ENCODE peak calls at places on chromosomes 7 and 10, in four cellular contexts. G, X, K and V are unnamed samples. For H3K4me1, the result is how much of the 10 kb centered on the place peaks cover.

GRCh38 chr7:123022576-123022975 is 27.1 kb upstream of the TAS2R16 start:
- DNase-seq in G (no peak), X (no peak), K (no peak), V (no peak)

GRCh38 chr7:30920021-30920583 is 8.4 kb downstream of the AQP1 start:
- DNase-seq in K (no peak), X (no peak), G (no peak), V (no peak)

GRCh38 chr10:35211390-35211789 is 84.7 kb downstream of the CREM start:
- DNase-seq in X (no peak), G (no peak), K (no peak), V (no peak)

GRCh38 chr7:148290451-148291005 is 300.0 kb upstream of the C7orf33 start:
- DNase-seq in G (no peak), K (no peak), X (no peak), V (no peak)

GRCh38 chr10:49602380-49603023 is 7.6 kb upstream of the SLC18A3 start:
- DNase-seq in G (no peak), X (no peak), K (no peak), V (no peak)

GRCh38 chr7:424301-424935 is 95.2 kb downstream of the PDGFA start:
- DNase-seq in X (no peak), K (no peak), G (no peak), V (peak)

GRCh38 chr7:2012981-2013380 is 219.8 kb downstream of the MAD1L1 start:
- DNase-seq in G (no peak), X (peak), K (no peak), V (peak)

GRCh38 chr10:102834143-102834542 is 3.1 kb downstream of the CYP17A1 start:
- DNase-seq in X (no peak), G (peak), K (no peak), V (no peak)

GRCh38 chr10:50988792-50989191 is 85.5 kb upstream of the PRKG1 start:
- DNase-seq in G (peak), X (peak), K (no peak), V (no peak)

GRCh38 chr7:14938181-14938580 is 35.6 kb upstream of the DGKB start:
- DNase-seq in K (no peak), X (no peak), G (no peak), V (no peak)

GRCh38 chr10:131021967-131022366 is 289.6 kb downstream of the TCERG1L start:
- DNase-seq in G (no peak), X (no peak), K (no peak), V (no peak)

DNA sequence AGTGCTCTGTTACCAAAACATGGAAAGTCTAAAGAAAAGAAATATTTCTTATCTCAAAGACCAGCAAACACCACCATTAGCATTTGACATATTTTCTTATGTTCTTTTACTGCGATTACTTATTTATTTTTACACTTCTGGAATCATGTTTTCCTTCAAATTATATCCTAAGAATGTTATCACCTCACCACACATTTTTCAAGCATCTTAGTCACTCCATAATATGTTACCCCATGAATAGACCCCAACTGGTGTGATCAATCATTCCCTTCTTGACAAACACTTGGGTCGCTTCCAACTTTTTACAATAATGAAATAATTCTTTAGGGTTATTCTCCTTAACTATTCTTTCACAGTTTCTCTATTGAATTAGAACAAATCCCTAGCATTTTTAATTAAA is 67.4 kb downstream of the AMPH start:
- DNase-seq in K (no peak), X (no peak), G (no peak), V (no peak)
- TF ChIP-seq CTCF in K (no peak), X (no peak), G (no peak), V (no peak)

GRCh38 chr7:74094224-74095095 is 10.9 kb downstream of the LIMK1 start:
- DNase-seq in K (peak), X (peak), G (peak), V (peak)
- H3K4me3 ChIP-seq in K (peak), X (peak), G (peak), V (peak)

DNA sequence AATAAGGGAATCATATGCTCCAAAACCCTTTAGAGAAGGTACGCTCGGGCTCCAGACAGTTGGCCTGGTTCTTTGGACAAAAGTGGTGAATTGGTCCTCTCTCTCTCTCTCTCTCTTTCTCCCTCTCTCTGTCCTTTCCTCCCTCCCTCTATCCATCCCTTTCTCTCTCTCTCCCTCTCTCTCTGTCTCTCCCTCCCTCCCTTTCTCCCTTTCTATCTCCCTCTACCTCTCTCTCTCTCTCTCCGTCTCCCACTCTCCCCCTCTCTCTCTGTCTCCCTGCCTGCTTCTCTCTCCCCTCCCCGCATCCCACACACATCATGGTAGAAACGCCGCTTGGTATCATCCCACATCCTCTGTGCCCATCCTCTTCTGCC is 19.7 kb upstream of the PFKP start:
- DNase-seq in G (no peak), X (no peak), K (no peak), V (no peak)
- H3K4me1 ChIP-seq in G (under half), X (under half), K (under half), V (under half)

GRCh38 chr7:128869944-128870285 is 7.3 kb downstream of the ATP6V1F start:
- DNase-seq in G (no peak), X (no peak), K (no peak), V (peak)

GRCh38 chr7:128873234-128873633 is 10.6 kb downstream of the ATP6V1F start:
- DNase-seq in K (no peak), G (no peak), X (no peak), V (no peak)

GRCh38 chr7:128871050-128871449 is 8.4 kb downstream of the ATP6V1F start:
- DNase-seq in X (no peak), G (no peak), K (no peak), V (peak)

GRCh38 chr7:128874140-128875031 is 11.7 kb downstream of the ATP6V1F start:
- DNase-seq in X (no peak), K (no peak), G (no peak), V (peak)

GRCh38 chr7:128872394-128872824 is 9.8 kb downstream of the ATP6V1F start:
- DNase-seq in K (no peak), X (no peak), G (no peak), V (peak)
- TF ChIP-seq CTCF in K (peak), X (no peak), G (no peak), V (no peak)

GRCh38 chr7:157538321-157538720 is 201.5 kb downstream of the DNAJB6 start:
- DNase-seq in K (no peak), G (no peak), X (no peak), V (peak)
- H3K4me3 ChIP-seq in K (no peak), G (no peak), X (no peak), V (no peak)

DNA sequence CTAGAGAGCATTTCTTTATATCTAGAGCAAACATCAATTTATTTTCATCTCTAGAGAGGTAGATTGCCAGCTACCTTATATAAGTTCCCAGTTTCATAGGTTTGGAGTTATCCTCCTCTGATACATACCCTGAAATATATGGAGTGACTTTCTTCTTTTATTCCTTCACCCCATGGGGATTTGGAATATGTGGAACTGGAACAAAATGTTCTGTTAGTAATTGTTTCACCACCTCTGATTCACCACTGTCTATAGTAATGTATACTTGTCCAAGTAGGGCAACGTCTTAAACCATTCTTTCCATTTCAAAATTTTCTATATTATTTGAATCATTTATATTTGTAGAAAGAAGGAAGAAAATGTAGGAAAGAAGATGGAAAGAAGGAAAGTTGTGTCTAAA is 511.2 kb upstream of the KCND2 start:
- DNase-seq in K (no peak), G (no peak), X (no peak), V (no peak)
- H3K4me1 ChIP-seq in K (under half), G (under half), X (under half), V (under half)

GRCh38 chr7:81256991-81257390 is 338.1 kb upstream of the SEMA3C start:
- DNase-seq in G (peak), X (peak), K (no peak), V (no peak)
- TF ChIP-seq CTCF in G (peak), X (peak), K (peak), V (peak)

GRCh38 chr10:99982728-99983127 is 27.0 kb downstream of the DNMBP start:
- DNase-seq in X (no peak), G (no peak), K (no peak), V (no peak)
- H3K4me3 ChIP-seq in X (no peak), G (no peak), K (peak), V (no peak)

DNA sequence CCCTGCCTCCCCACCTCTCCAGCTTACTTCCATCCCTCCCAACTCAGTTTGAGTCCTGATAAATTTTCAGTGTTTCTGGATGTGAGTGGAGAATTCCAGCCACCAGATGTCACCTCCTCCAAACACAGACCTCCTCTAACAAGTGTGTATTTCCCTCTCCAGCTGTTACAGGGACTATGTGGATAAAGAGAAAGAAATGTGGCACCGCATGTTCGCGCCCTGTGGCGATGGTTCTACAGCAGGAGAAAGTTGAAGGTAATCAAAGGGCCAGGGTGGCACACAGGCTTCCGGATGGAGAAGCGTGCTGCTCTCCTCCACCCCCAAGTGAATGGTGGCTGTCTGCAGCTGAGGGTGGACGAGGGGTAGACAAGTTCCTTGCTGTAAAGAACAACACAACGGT is 14.7 kb downstream of the FKBP6 start:
- DNase-seq in G (peak), K (peak), X (peak), V (no peak)
- H3K4me1 ChIP-seq in G (under half), K (under half), X (under half), V (under half)

GRCh38 chr10:74000892-74001669 is 3.2 kb downstream of the VCL start:
- DNase-seq in X (no peak), G (no peak), K (no peak), V (no peak)

GRCh38 chr10:73997806-73998622 is at the start of gene VCL:
- DNase-seq in G (peak), X (peak), K (no peak), V (peak)

GRCh38 chr10:73999703-74000102 is 1.8 kb downstream of the VCL start:
- DNase-seq in G (no peak), X (peak), K (no peak), V (no peak)

GRCh38 chr10:73997479-73997805 is 474 bp upstream of the VCL start:
- DNase-seq in X (no peak), G (no peak), K (peak), V (no peak)

GRCh38 chr10:73998623-73999622 is 1.0 kb downstream of the VCL start:
- DNase-seq in G (peak), X (peak), K (no peak), V (peak)
- TF ChIP-seq CTCF in G (peak), X (peak), K (no peak), V (peak)